ENCODE peak calls at places on chromosomes 6 and 20, in four cellular contexts. W is left ventricle myocardium inferior, U is mesendoderm, A is SJSA1. O is an unnamed sample. For H3K36me3, the result is how much of the 10 kb centered on the place peaks cover.

GRCh38 chr20:61639200-61639599 is 387.1 kb downstream of the CDH4 start:
- DNase-seq in U (no peak), W (no peak), A (no peak), O (no peak)

GRCh38 chr20:48584391-48585249 is 243.2 kb downstream of the PREX1 start:
- DNase-seq in W (no peak), U (no peak), A (no peak), O (no peak)

GRCh38 chr6:134883314-134883713 is 66.6 kb downstream of the ALDH8A1 start:
- DNase-seq in W (no peak), A (no peak), U (no peak), O (no peak)

GRCh38 chr20:35739294-35740163 is 2.5 kb downstream of the RBM39 start:
- DNase-seq in A (no peak), W (no peak), U (peak), O (no peak)

GRCh38 chr6:78607188-78607587 is 260.2 kb upstream of the IRAK1BP1 start:
- DNase-seq in U (no peak), A (no peak), W (no peak), O (no peak)

GRCh38 chr6:24574809-24575208 is 71.2 kb downstream of the KIAA0319 start:
- DNase-seq in U (peak), W (no peak), A (no peak), O (no peak)

GRCh38 chr6:143998686-143999085 is 9.4 kb downstream of the PLAGL1 start:
- DNase-seq in A (no peak), W (no peak), U (no peak), O (no peak)

GRCh38 chr6:36067374-36068011 is 39.9 kb downstream of the MAPK14 start:
- DNase-seq in W (no peak), A (no peak), U (no peak), O (no peak)

GRCh38 chr6:102488729-102489128 is 1095.2 kb downstream of the GRIK2 start:
- DNase-seq in W (no peak), A (no peak), U (no peak), O (no peak)

GRCh38 chr6:46788791-46789190 is 4.4 kb upstream of the MEP1A start:
- DNase-seq in W (no peak), U (no peak), A (no peak), O (no peak)

GRCh38 chr6:1516742-1517520 is 92.8 kb upstream of the FOXC1 start:
- DNase-seq in W (no peak), A (no peak), U (no peak), O (no peak)

GRCh38 chr6:41062056-41062455 is 9.1 kb downstream of the APOBEC2 start:
- DNase-seq in W (no peak), U (no peak), A (no peak), O (no peak)

GRCh38 chr20:25580711-25581110 is 4.6 kb downstream of the NINL start:
- DNase-seq in A (no peak), U (no peak), W (no peak), O (no peak)

GRCh38 chr20:61260905-61261304 is 8.8 kb downstream of the CDH4 start:
- DNase-seq in A (no peak), W (no peak), U (peak), O (peak)

GRCh38 chr20:41232971-41233926 is 84.3 kb downstream of the ZHX3 start:
- DNase-seq in U (peak), W (no peak), A (no peak), O (no peak)

GRCh38 chr20:34300809-34301586 is 2.2 kb downstream of the AHCY start:
- DNase-seq in A (no peak), U (peak), W (peak), O (peak)
- H3K4me3 ChIP-seq in A (no peak), U (no peak), W (peak), O (no peak)

GRCh38 chr6:28378644-28379043 is 20.9 kb downstream of the ZSCAN12 start:
- DNase-seq in W (no peak), U (no peak), A (no peak), O (no peak)

GRCh38 chr6:28384143-28384533 is 15.4 kb downstream of the ZSCAN12 start:
- DNase-seq in W (no peak), A (no peak), U (no peak), O (no peak)

GRCh38 chr6:28383235-28384142 is 16.1 kb downstream of the ZSCAN12 start:
- DNase-seq in W (peak), A (no peak), U (peak), O (peak)

GRCh38 chr6:28377879-28378278 is 21.7 kb downstream of the ZSCAN12 start:
- DNase-seq in A (no peak), U (no peak), W (no peak), O (no peak)

GRCh38 chr6:28380381-28380780 is 19.2 kb downstream of the ZSCAN12 start:
- DNase-seq in U (no peak), W (no peak), A (no peak), O (no peak)
- H3K36me3 ChIP-seq in U (under half), W (under half), A (half or more), O (under half)

GRCh38 chr20:54545959-54546358 is 70.6 kb downstream of the DOK5 start:
- DNase-seq in W (no peak), U (no peak), A (no peak), O (no peak)
- H3K4me3 ChIP-seq in W (no peak), U (no peak), A (no peak), O (no peak)

DNA sequence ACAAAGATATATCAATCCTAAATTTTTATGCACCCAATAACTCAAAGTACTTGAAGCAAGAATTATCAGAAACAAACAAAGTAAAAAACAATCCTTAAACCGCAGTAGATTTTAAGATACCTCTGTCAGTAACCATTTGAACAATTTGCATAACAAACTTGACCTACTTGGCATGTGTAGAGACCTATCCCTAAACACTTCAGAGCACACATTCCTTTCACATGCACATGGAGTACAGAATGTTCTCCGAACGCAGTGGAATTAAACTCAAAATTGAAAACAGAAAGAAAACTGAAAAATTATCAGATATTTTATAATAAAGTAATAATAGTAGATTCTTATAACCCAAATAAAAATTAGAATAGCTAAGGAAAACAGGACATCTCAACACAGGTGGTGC is 162.6 kb upstream of the THBS2 start:
- DNase-seq in W (no peak), U (no peak), A (no peak), O (no peak)
- H3K36me3 ChIP-seq in W (under half), U (under half), A (under half), O (under half)

DNA sequence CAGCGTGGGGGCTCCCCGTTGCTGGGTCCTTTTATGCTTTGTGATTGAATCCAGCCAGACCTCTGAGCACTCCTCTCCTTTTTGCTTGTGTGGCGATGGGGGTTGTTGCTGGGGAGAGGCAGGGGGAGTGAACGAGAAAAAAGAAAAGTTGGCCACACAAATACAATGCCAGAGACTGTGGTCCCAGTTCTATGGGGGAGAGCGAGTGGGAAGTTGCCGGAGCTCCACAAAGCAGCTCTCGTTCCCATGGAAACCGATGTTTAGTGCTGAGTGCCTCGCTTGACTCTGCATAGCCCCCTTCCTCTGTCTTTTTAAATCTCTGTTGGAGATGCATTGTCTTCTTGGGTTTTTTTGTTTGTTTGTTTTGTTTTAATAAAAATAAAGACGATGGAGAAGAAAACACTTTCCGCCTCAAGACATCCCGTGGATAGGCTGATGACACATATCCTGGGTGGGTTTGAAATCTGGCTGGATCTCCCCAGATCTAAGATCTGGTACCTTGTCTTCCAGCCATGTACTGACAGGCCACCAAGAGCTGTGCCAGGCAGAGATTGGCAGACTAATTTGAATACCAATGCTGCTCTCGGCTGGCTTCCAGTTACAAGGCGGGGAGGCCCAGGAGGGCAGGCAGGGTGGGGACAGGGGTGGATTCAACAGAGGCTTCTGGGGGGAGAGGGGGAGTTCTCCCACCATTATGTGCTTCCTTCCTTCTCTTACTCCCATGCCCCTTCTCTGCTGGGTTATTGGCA is 529.3 kb downstream of the QKI start:
- DNase-seq in A (peak), U (peak), W (peak), O (peak)
- H3K4me3 ChIP-seq in A (peak), U (no peak), W (peak), O (peak)

O was measured in H7.